ENCODE peak calls at places on chromosomes 3 and 15, in four cellular contexts. C, D, P and K are unnamed samples.

GRCh38 chr3:134527037-134527436 is 41.2 kb downstream of the CEP63 start:
- DNase-seq in C (no peak), D (peak), P (peak), K (peak)

GRCh38 chr3:55309336-55309735 is 177.8 kb downstream of the WNT5A start:
- DNase-seq in C (no peak), D (no peak), P (no peak), K (no peak)

GRCh38 chr3:102096066-102096465 is 246.8 kb downstream of the NFKBIZ start:
- DNase-seq in C (no peak), D (no peak), P (no peak), K (no peak)

GRCh38 chr3:186824430-186825139 is 17.9 kb upstream of the ADIPOQ start:
- DNase-seq in C (no peak), D (no peak), P (no peak), K (peak)

GRCh38 chr3:33426630-33427341 is 13.4 kb downstream of the UBP1 start:
- DNase-seq in C (no peak), D (no peak), P (no peak), K (no peak)

GRCh38 chr3:121821421-121822199 is 13.2 kb downstream of the IQCB1 start:
- DNase-seq in C (no peak), D (no peak), P (no peak), K (no peak)

GRCh38 chr3:50189274-50189673 is 2.1 kb upstream of the GNAT1 start:
- DNase-seq in C (peak), D (peak), P (peak), K (no peak)

GRCh38 chr3:157626817-157627216 is 123.6 kb upstream of the VEPH1 start:
- DNase-seq in C (no peak), D (no peak), P (no peak), K (no peak)

GRCh38 chr15:85517086-85517485 is 136.7 kb downstream of the AKAP13 start:
- DNase-seq in C (no peak), D (no peak), P (no peak), K (no peak)

GRCh38 chr15:39075311-39075710 is 505.6 kb upstream of the THBS1 start:
- DNase-seq in C (no peak), D (no peak), P (no peak), K (no peak)

GRCh38 chr15:91142097-91142744 is 42.2 kb downstream of the SV2B start:
- DNase-seq in C (peak), D (peak), P (peak), K (no peak)

GRCh38 chr3:9901967-9902366 is 681 bp upstream of the IL17RE start:
- DNase-seq in C (no peak), D (no peak), P (no peak), K (no peak)

GRCh38 chr3:176950743-176951142 is 246.5 kb downstream of the TBL1XR1 start:
- DNase-seq in C (no peak), D (no peak), P (no peak), K (no peak)

GRCh38 chr15:81062937-81063336 is 62.2 kb downstream of the TLNRD1 start:
- DNase-seq in C (no peak), D (no peak), P (no peak), K (peak)

GRCh38 chr3:115321396-115321795 is 174.3 kb upstream of the ZBTB20 start:
- DNase-seq in C (no peak), D (no peak), P (no peak), K (no peak)

GRCh38 chr3:79211588-79212359 is 556.0 kb downstream of the ROBO1 start:
- DNase-seq in C (no peak), D (no peak), P (no peak), K (no peak)

GRCh38 chr3:120566243-120566980 is 29.7 kb upstream of the NDUFB4 start:
- DNase-seq in C (no peak), D (no peak), P (no peak), K (no peak)

GRCh38 chr15:69603369-69604049 is 150.9 kb downstream of the RPLP1 start:
- DNase-seq in C (no peak), D (no peak), P (no peak), K (no peak)
- H3K27ac ChIP-seq in C (no peak), D (no peak), P (no peak), K (no peak)

GRCh38 chr15:36126194-36126593 is 453.2 kb upstream of the CDIN1 start:
- DNase-seq in C (no peak), D (no peak), P (no peak), K (no peak)

GRCh38 chr15:36136054-36136453 is 443.4 kb upstream of the CDIN1 start:
- DNase-seq in C (no peak), D (no peak), P (no peak), K (no peak)

GRCh38 chr15:36133686-36134085 is 445.7 kb upstream of the CDIN1 start:
- DNase-seq in C (no peak), D (no peak), P (no peak), K (no peak)

GRCh38 chr15:36130641-36131310 is 448.6 kb upstream of the CDIN1 start:
- DNase-seq in C (no peak), D (no peak), P (no peak), K (no peak)
- TF ChIP-seq PHF8 in C (no peak), D (no peak), P (no peak), K (no peak)

GRCh38 chr15:99177679-99178078 is 71.7 kb downstream of the TTC23 start:
- DNase-seq in C (no peak), D (no peak), P (no peak), K (no peak)
- H3K27ac ChIP-seq in C (no peak), D (no peak), P (no peak), K (no peak)

DNA sequence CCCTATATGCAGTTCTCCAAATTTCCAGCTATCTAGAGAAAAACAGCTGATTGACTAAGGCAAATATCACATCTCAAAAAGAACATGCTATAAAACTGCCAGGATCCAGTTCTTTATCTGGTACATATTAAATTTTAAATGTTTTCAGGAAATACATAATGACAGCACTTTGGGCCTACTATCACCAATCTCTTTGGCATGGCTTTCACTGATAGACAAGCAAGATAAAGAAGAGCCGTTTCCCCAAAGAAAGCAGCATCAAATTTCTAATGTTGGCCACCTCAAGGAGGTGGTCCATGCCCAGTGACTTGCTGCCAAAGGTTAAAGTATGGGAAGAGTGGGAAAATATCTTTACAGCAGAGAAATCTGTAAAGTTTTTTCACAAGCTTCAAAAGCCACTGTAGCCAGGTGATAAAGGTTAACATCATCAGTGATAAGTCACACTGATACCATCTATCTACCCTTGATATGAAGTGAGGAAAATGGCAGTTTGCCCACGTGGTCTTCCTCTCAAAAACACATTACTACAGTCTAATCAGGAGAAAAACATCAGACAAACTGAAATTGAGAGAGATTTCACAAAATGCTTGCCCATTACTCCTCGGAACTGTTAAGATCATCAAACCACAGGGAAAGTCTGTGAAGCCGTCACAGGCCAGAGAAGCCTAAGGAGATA is 46.4 kb upstream of the C15orf61 start:
- DNase-seq in C (no peak), D (no peak), P (no peak), K (no peak)
- TF ChIP-seq PHF8 in C (no peak), D (no peak), P (no peak), K (no peak)

DNA sequence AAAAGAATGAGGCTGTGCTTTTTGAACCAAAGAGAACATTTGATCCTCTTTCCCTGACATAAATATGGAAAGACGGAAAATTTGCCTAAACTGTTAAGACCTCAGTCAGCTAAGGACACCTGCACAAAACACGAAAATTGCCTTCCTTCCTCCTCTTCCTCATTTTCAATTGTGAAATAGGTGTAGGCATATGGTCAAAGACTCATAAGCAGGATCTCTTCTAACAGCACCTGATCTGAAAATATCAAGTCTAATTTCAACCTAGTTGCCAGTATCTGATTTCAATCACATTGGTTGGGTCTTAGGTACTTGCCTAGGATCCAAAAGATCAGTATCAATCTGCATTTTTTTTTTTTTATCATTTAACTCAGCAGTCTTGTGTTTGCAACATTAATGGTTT is 215.7 kb upstream of the SLC2A2 start:
- DNase-seq in C (no peak), D (no peak), P (no peak), K (no peak)
- H3K27ac ChIP-seq in C (no peak), D (no peak), P (no peak), K (no peak)